ENCODE peak calls at places on chromosomes 6 and 20, in ten cellular contexts. X, U, C, A, S, K, T, O, N and B are unnamed samples.

GRCh38 chr20:16707674-16708073 is 22.2 kb upstream of the SNRPB2 start:
- DNase-seq in X (no peak), U (no peak), C (no peak), A (no peak), S (no peak), K (no peak), T (no peak), O (no peak), N (no peak), B (no peak)

GRCh38 chr6:73675466-73676098 is 20.4 kb upstream of the CD109 start:
- DNase-seq in X (peak), U (peak), C (peak), A (peak), S (peak), K (no peak), T (peak), O (peak), N (peak), B (peak)

GRCh38 chr20:57346477-57346876 is 4.6 kb upstream of the RAE1 start:
- DNase-seq in X (peak), U (peak), C (peak), A (peak), S (peak), K (peak), T (peak), O (peak), N (peak), B (peak)

GRCh38 chr6:168999392-168999791 is 254.3 kb downstream of the THBS2 start:
- DNase-seq in X (peak), U (peak), C (no peak), A (peak), S (no peak), K (no peak), T (no peak), O (no peak), N (no peak), B (no peak)

GRCh38 chr20:11366660-11367059 is 551.0 kb upstream of the BTBD3 start:
- DNase-seq in X (no peak), U (no peak), C (no peak), A (peak), S (no peak), K (no peak), T (no peak), O (no peak), N (no peak), B (no peak)

GRCh38 chr6:136739071-136739470 is 53.2 kb downstream of the MAP3K5 start:
- DNase-seq in X (no peak), U (no peak), C (no peak), A (no peak), S (no peak), K (no peak), T (no peak), O (no peak), N (no peak), B (no peak)

GRCh38 chr6:138986578-138986977 is 1.5 kb downstream of the REPS1 start:
- DNase-seq in X (no peak), U (peak), C (no peak), A (peak), S (no peak), K (no peak), T (no peak), O (no peak), N (no peak), B (no peak)

GRCh38 chr6:143962644-143962929 is 45.5 kb downstream of the PLAGL1 start:
- DNase-seq in X (no peak), U (no peak), C (no peak), A (no peak), S (peak), K (no peak), T (no peak), O (no peak), N (no peak), B (no peak)